ENCODE peak calls at places on chromosome 7, in nine cellular contexts. E is NCI-H748 treated with DMSO at 0.1 percent for 48 hours, A is neural progenitor cell, U is OCI-M1, N is transverse colon, V is NCI-H1092, Z is NCI-H82, D is RWPE1, Y is lower leg skin. C is an unnamed sample.

GRCh38 chr7:127600885-127601284 is 7.3 kb downstream of the FSCN3 start:
- DNase-seq in E (no peak), A (no peak), U (no peak), N (no peak), V (no peak), Z (no peak), D (no peak), Y (no peak), C (no peak)

GRCh38 chr7:64755881-64756280 is 38.3 kb upstream of the ZNF138 start:
- DNase-seq in E (no peak), A (no peak), U (no peak), N (no peak), V (no peak), Z (no peak), D (no peak), Y (no peak), C (no peak)

GRCh38 chr7:93923291-93923690 is 1.8 kb downstream of the GNG11 start:
- DNase-seq in E (no peak), A (no peak), U (no peak), N (no peak), V (no peak), Z (no peak), D (no peak), Y (no peak), C (peak)

GRCh38 chr7:149238051-149238450 is 1.4 kb upstream of the ZNF212 start:
- DNase-seq in E (no peak), A (no peak), U (no peak), N (no peak), V (no peak), Z (no peak), D (peak), Y (no peak), C (no peak)

GRCh38 chr7:116953727-116954442 is 584 bp downstream of the ST7 start:
- DNase-seq in E (peak), A (peak), U (peak), N (peak), V (peak), Z (peak), D (peak), Y (peak), C (peak)

GRCh38 chr7:136000288-136000913 is 23.2 kb upstream of the MTPN start:
- DNase-seq in E (no peak), A (no peak), U (no peak), N (no peak), V (no peak), Z (no peak), D (no peak), Y (no peak), C (no peak)

GRCh38 chr7:22549051-22549450 is 49.1 kb upstream of the STEAP1B start:
- DNase-seq in E (no peak), A (no peak), U (no peak), N (no peak), V (no peak), Z (no peak), D (no peak), Y (no peak), C (no peak)

GRCh38 chr7:134694299-134694698 is 47.6 kb downstream of the BPGM start:
- DNase-seq in E (no peak), A (peak), U (no peak), N (no peak), V (no peak), Z (peak), D (no peak), Y (no peak), C (no peak)

GRCh38 chr7:16743207-16743606 is 10.3 kb upstream of the TSPAN13 start:
- DNase-seq in E (no peak), A (no peak), U (no peak), N (no peak), V (no peak), Z (no peak), D (no peak), Y (no peak), C (peak)

GRCh38 chr7:117873056-117873932 is at the start of gene CTTNBP2:
- DNase-seq in E (no peak), A (peak), U (peak), N (peak), V (peak), Z (peak), D (peak), Y (peak), C (peak)

GRCh38 chr7:66737667-66738066 is 2.9 kb upstream of the RABGEF1 start:
- DNase-seq in E (no peak), A (no peak), U (no peak), N (no peak), V (no peak), Z (no peak), D (no peak), Y (no peak), C (no peak)

GRCh38 chr7:158313931-158314330 is 273.7 kb downstream of the PTPRN2 start:
- DNase-seq in E (no peak), A (no peak), U (no peak), N (no peak), V (no peak), Z (no peak), D (no peak), Y (no peak), C (no peak)

GRCh38 chr7:12722720-12723241 is 35.3 kb downstream of the ARL4A start:
- DNase-seq in E (no peak), A (no peak), U (peak), N (no peak), V (no peak), Z (no peak), D (no peak), Y (no peak), C (no peak)

GRCh38 chr7:140218656-140219055 is 41.9 kb upstream of the KDM7A start:
- DNase-seq in E (no peak), A (no peak), U (no peak), N (no peak), V (no peak), Z (no peak), D (no peak), Y (no peak), C (no peak)

GRCh38 chr7:28329616-28330373 is 82.5 kb upstream of the CREB5 start:
- DNase-seq in E (peak), A (no peak), U (no peak), N (peak), V (no peak), Z (no peak), D (no peak), Y (no peak), C (no peak)

GRCh38 chr7:121752706-121753105 is 120.3 kb upstream of the PTPRZ1 start:
- DNase-seq in E (peak), A (peak), U (peak), N (no peak), V (no peak), Z (peak), D (no peak), Y (no peak), C (peak)

GRCh38 chr7:157932498-157933218 is 595.9 kb downstream of the DNAJB6 start:
- DNase-seq in E (no peak), A (no peak), U (peak), N (no peak), V (no peak), Z (no peak), D (no peak), Y (no peak), C (no peak)

GRCh38 chr7:80279760-80280159 is 145.1 kb downstream of the GNAI1 start:
- DNase-seq in E (no peak), A (no peak), U (no peak), N (no peak), V (no peak), Z (no peak), D (no peak), Y (no peak), C (peak)

GRCh38 chr7:135645296-135645904 is 16.9 kb upstream of the STMP1 start:
- DNase-seq in E (peak), A (peak), U (peak), N (no peak), V (no peak), Z (peak), D (peak), Y (no peak), C (peak)

GRCh38 chr7:127847641-127848040 is 183.6 kb downstream of the LRRC4 start:
- DNase-seq in E (no peak), A (no peak), U (no peak), N (no peak), V (no peak), Z (no peak), D (no peak), Y (no peak), C (no peak)